ENCODE peak calls at places on chromosomes 13 and 19, in six cellular contexts. H, Z, V, K, L and J are unnamed samples.

GRCh38 chr13:105972306-105972721 is 563.1 kb downstream of the EFNB2 start:
- DNase-seq in H (no peak), K (no peak), L (no peak), Z (no peak), V (no peak), J (peak)

GRCh38 chr13:97535619-97536018 is 101.7 kb downstream of the RAP2A start:
- DNase-seq in L (peak), K (no peak), V (no peak), Z (no peak), H (no peak), J (peak)

GRCh38 chr13:51070005-51070649 is 40.9 kb downstream of the C13orf42 start:
- DNase-seq in L (peak), V (peak), H (peak), K (peak), Z (peak), J (peak)

GRCh38 chr13:111006508-111007031 is 91.7 kb upstream of the ANKRD10 start:
- DNase-seq in K (no peak), V (peak), H (no peak), Z (peak), L (peak), J (no peak)

GRCh38 chr19:4374451-4375163 is 25.7 kb downstream of the SH3GL1 start:
- DNase-seq in H (no peak), K (peak), Z (peak), V (no peak), L (peak), J (peak)

GRCh38 chr19:45164577-45165335 is 4.0 kb upstream of the NKPD1 start:
- DNase-seq in K (no peak), Z (peak), L (peak), H (no peak), V (peak), J (no peak)

GRCh38 chr19:29381353-29382203 is 144.2 kb upstream of the VSTM2B start:
- DNase-seq in H (no peak), L (no peak), V (no peak), K (no peak), Z (peak), J (no peak)

GRCh38 chr19:1416014-1416841 is 8.8 kb downstream of the DAZAP1 start:
- DNase-seq in L (peak), Z (no peak), K (no peak), V (no peak), H (no peak), J (no peak)

GRCh38 chr19:7478173-7478842 is 10.5 kb downstream of the PEX11G start:
- DNase-seq in Z (no peak), K (no peak), H (no peak), V (no peak), L (no peak), J (no peak)

GRCh38 chr19:35344511-35345031 is 3.1 kb upstream of the FFAR1 start:
- DNase-seq in L (no peak), H (no peak), K (no peak), V (no peak), Z (peak), J (no peak)

GRCh38 chr13:114321256-114321655 is 7.0 kb downstream of the CHAMP1 start:
- DNase-seq in V (no peak), Z (no peak), H (no peak), L (no peak), K (no peak), J (no peak)

GRCh38 chr13:94332360-94333040 is 147.0 kb downstream of the DCT start:
- DNase-seq in K (no peak), H (no peak), V (no peak), L (no peak), Z (no peak), J (no peak)

GRCh38 chr19:19111967-19112580 is 26.2 kb downstream of the TMEM161A start:
- DNase-seq in V (no peak), H (no peak), L (no peak), Z (no peak), K (no peak), J (no peak)

GRCh38 chr13:78102121-78102677 is 183.6 kb upstream of the EDNRB start:
- DNase-seq in K (no peak), H (no peak), L (peak), Z (no peak), V (no peak), J (peak)